ENCODE peak calls at places on chromosomes 16 and 17, in ten cellular contexts. One of them, this sample, is unnamed.

GRCh38 chr16:31301708-31302400 is 42.1 kb downstream of the ITGAM start:
- DNase-seq in OCI-LY7: peak; percentile 10
- DNase-seq in HCT116: no peak
- DNase-seq in dorsolateral prefrontal cortex: no peak
- DNase-seq in left ventricle myocardium inferior: no peak
- DNase-seq in thoracic aorta: no peak
- DNase-seq in heart left ventricle: no peak
- DNase-seq in heart right ventricle: no peak
- DNase-seq in neural progenitor cell: peak; percentile 4
- DNase-seq in adrenal gland: peak; percentile 13
- DNase-seq in this sample: no peak

GRCh38 chr16:5016967-5017677 is 16.6 kb downstream of the NAGPA start:
- DNase-seq in thoracic aorta: no peak
- DNase-seq in adrenal gland: no peak
- DNase-seq in OCI-LY7: no peak
- DNase-seq in neural progenitor cell: no peak
- DNase-seq in heart right ventricle: no peak
- DNase-seq in HCT116: no peak
- DNase-seq in dorsolateral prefrontal cortex: no peak
- DNase-seq in heart left ventricle: no peak
- DNase-seq in left ventricle myocardium inferior: no peak
- DNase-seq in this sample: no peak

GRCh38 chr17:65071861-65072260 is 15.3 kb upstream of the GNA13 start:
- DNase-seq in left ventricle myocardium inferior: no peak
- DNase-seq in heart left ventricle: no peak
- DNase-seq in HCT116: no peak
- DNase-seq in dorsolateral prefrontal cortex: no peak
- DNase-seq in heart right ventricle: no peak
- DNase-seq in adrenal gland: no peak
- DNase-seq in thoracic aorta: no peak
- DNase-seq in OCI-LY7: no peak
- DNase-seq in neural progenitor cell: no peak
- DNase-seq in this sample: no peak

GRCh38 chr17:46771601-46772012 is 46.9 kb downstream of the WNT3 start:
- DNase-seq in heart left ventricle: no peak
- DNase-seq in neural progenitor cell: no peak
- DNase-seq in heart right ventricle: peak; percentile 40
- DNase-seq in left ventricle myocardium inferior: no peak
- DNase-seq in adrenal gland: no peak
- DNase-seq in thoracic aorta: no peak
- DNase-seq in HCT116: no peak
- DNase-seq in OCI-LY7: peak; percentile 45
- DNase-seq in dorsolateral prefrontal cortex: no peak
- DNase-seq in this sample: no peak

GRCh38 chr16:63904182-63904581 is 1217.7 kb downstream of the CDH11 start:
- DNase-seq in neural progenitor cell: no peak
- DNase-seq in left ventricle myocardium inferior: no peak
- DNase-seq in HCT116: no peak
- DNase-seq in thoracic aorta: no peak
- DNase-seq in dorsolateral prefrontal cortex: no peak
- DNase-seq in heart left ventricle: peak; percentile 34
- DNase-seq in heart right ventricle: no peak
- DNase-seq in OCI-LY7: no peak
- DNase-seq in adrenal gland: no peak
- DNase-seq in this sample: no peak

GRCh38 chr16:79278506-79278905 is 322.0 kb downstream of the MAF start:
- DNase-seq in OCI-LY7: peak; percentile 42
- DNase-seq in heart left ventricle: no peak
- DNase-seq in left ventricle myocardium inferior: no peak
- DNase-seq in heart right ventricle: no peak
- DNase-seq in adrenal gland: no peak
- DNase-seq in neural progenitor cell: no peak
- DNase-seq in dorsolateral prefrontal cortex: no peak
- DNase-seq in thoracic aorta: no peak
- DNase-seq in HCT116: no peak
- DNase-seq in this sample: no peak

GRCh38 chr16:80559369-80559768 is 18.6 kb downstream of the DYNLRB2 start:
- DNase-seq in dorsolateral prefrontal cortex: no peak
- DNase-seq in adrenal gland: no peak
- DNase-seq in neural progenitor cell: no peak
- DNase-seq in heart left ventricle: no peak
- DNase-seq in left ventricle myocardium inferior: no peak
- DNase-seq in thoracic aorta: no peak
- DNase-seq in HCT116: no peak
- DNase-seq in heart right ventricle: no peak
- DNase-seq in OCI-LY7: no peak
- DNase-seq in this sample: no peak

GRCh38 chr16:51449441-51449840 is 298.4 kb upstream of the SALL1 start:
- DNase-seq in neural progenitor cell: peak; percentile 85
- DNase-seq in OCI-LY7: no peak
- DNase-seq in heart right ventricle: no peak
- DNase-seq in HCT116: no peak
- DNase-seq in dorsolateral prefrontal cortex: no peak
- DNase-seq in heart left ventricle: no peak
- DNase-seq in adrenal gland: no peak
- DNase-seq in left ventricle myocardium inferior: no peak
- DNase-seq in thoracic aorta: no peak
- DNase-seq in this sample: no peak

GRCh38 chr16:21186326-21186691 is 25.1 kb downstream of the ZP2 start:
- DNase-seq in HCT116: no peak
- DNase-seq in adrenal gland: no peak
- DNase-seq in dorsolateral prefrontal cortex: no peak
- DNase-seq in neural progenitor cell: no peak
- DNase-seq in heart right ventricle: no peak
- DNase-seq in left ventricle myocardium inferior: no peak
- DNase-seq in heart left ventricle: no peak
- DNase-seq in thoracic aorta: no peak
- DNase-seq in OCI-LY7: no peak
- DNase-seq in this sample: no peak
- H3K4me3 ChIP-seq in HCT116: no peak overlapping the region
- H3K4me3 ChIP-seq in adrenal gland: no peak overlapping the region
- H3K4me3 ChIP-seq in dorsolateral prefrontal cortex: no peak overlapping the region
- H3K4me3 ChIP-seq in neural progenitor cell: no peak overlapping the region
- H3K4me3 ChIP-seq in heart right ventricle: no peak overlapping the region
- H3K4me3 ChIP-seq in left ventricle myocardium inferior: no peak overlapping the region
- H3K4me3 ChIP-seq in heart left ventricle: no peak overlapping the region
- H3K4me3 ChIP-seq in thoracic aorta: no peak overlapping the region
- H3K4me3 ChIP-seq in OCI-LY7: no peak overlapping the region
- H3K4me3 ChIP-seq in this sample: no peak overlapping the region

GRCh38 chr17:63445065-63445464 is 1.0 kb downstream of the CYB561 start:
- DNase-seq in heart left ventricle: no peak
- DNase-seq in neural progenitor cell: no peak
- DNase-seq in left ventricle myocardium inferior: no peak
- DNase-seq in thoracic aorta: no peak
- DNase-seq in adrenal gland: no peak
- DNase-seq in OCI-LY7: no peak
- DNase-seq in heart right ventricle: no peak
- DNase-seq in HCT116: no peak
- DNase-seq in dorsolateral prefrontal cortex: no peak
- DNase-seq in this sample: no peak

GRCh38 chr17:63446981-63447687 is 1.0 kb upstream of the CYB561 start:
- DNase-seq in heart left ventricle: no peak
- DNase-seq in heart right ventricle: no peak
- DNase-seq in thoracic aorta: no peak
- DNase-seq in adrenal gland: no peak
- DNase-seq in HCT116: no peak
- DNase-seq in dorsolateral prefrontal cortex: no peak
- DNase-seq in OCI-LY7: no peak
- DNase-seq in neural progenitor cell: peak; percentile 30
- DNase-seq in left ventricle myocardium inferior: no peak
- DNase-seq in this sample: no peak

GRCh38 chr17:63445571-63446217 is 412 bp downstream of the CYB561 start:
- DNase-seq in neural progenitor cell: peak; percentile 83
- DNase-seq in dorsolateral prefrontal cortex: no peak
- DNase-seq in OCI-LY7: no peak
- DNase-seq in heart left ventricle: no peak
- DNase-seq in left ventricle myocardium inferior: no peak
- DNase-seq in HCT116: peak; percentile 58
- DNase-seq in thoracic aorta: no peak
- DNase-seq in heart right ventricle: no peak
- DNase-seq in adrenal gland: peak; percentile 55
- DNase-seq in this sample: no peak

GRCh38 chr17:63447688-63448005 is 1.5 kb upstream of the CYB561 start:
- DNase-seq in OCI-LY7: no peak
- DNase-seq in heart left ventricle: no peak
- DNase-seq in adrenal gland: no peak
- DNase-seq in neural progenitor cell: no peak
- DNase-seq in dorsolateral prefrontal cortex: no peak
- DNase-seq in heart right ventricle: no peak
- DNase-seq in left ventricle myocardium inferior: no peak
- DNase-seq in thoracic aorta: no peak
- DNase-seq in HCT116: no peak
- DNase-seq in this sample: no peak

DNA sequence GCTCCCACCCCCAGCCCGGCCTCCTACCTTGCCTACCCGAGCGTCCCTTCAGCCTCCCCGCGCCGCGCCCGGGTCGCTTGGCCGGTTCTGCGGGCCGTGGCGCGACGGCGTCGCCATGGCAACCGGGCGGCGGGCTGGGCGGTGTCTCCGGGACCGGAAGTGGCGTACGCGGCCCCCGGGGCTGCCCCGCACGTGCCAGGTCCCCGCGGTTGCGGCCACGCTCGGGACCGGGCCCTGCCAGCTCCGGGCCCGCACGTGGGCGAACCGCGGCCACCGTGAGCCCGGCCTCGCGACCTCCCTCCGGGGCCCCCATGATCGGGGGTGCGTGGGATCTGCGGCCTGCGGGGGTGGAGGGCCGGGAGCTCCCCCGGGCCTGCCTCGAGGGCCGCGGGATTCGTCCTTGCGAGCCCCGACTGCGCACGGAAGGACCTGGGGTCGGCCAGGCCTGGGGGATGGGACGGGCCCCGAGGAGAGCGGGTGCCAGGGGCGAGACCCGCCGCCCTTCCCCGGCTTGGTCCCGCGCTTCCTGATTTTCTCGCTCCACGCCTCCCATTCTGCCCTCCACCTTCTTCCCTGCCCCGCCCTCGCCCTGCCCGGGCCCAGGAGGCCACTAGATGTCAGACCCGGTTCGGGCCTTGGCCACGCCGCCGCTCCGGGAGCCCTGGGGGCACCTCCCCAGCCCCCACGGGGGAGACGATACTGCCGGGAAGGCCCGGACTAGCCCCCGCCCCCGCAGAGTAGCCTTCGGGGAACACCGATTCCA is at the start of gene CYB561:
- DNase-seq in OCI-LY7: no peak
- DNase-seq in heart right ventricle: peak; percentile 82
- DNase-seq in dorsolateral prefrontal cortex: no peak
- DNase-seq in heart left ventricle: peak; percentile 89
- DNase-seq in left ventricle myocardium inferior: peak; percentile 75
- DNase-seq in neural progenitor cell: peak; percentile 82
- DNase-seq in HCT116: peak; percentile 46
- DNase-seq in adrenal gland: peak; percentile 75
- DNase-seq in thoracic aorta: no peak
- DNase-seq in this sample: no peak
- TF ChIP-seq CTCF in OCI-LY7: no peak
- TF ChIP-seq CTCF in heart right ventricle: no peak
- TF ChIP-seq CTCF in dorsolateral prefrontal cortex: no peak
- TF ChIP-seq CTCF in heart left ventricle: peak; percentile 20
- TF ChIP-seq CTCF in left ventricle myocardium inferior: peak; percentile 25
- TF ChIP-seq CTCF in neural progenitor cell: no peak
- TF ChIP-seq CTCF in HCT116: no peak
- TF ChIP-seq CTCF in adrenal gland: peak; percentile 3
- TF ChIP-seq CTCF in thoracic aorta: no peak
- TF ChIP-seq CTCF in this sample: no peak

GRCh38 chr17:81398855-81399451 is 3.7 kb downstream of the BAHCC1 start:
- DNase-seq in OCI-LY7: no peak
- DNase-seq in adrenal gland: no peak
- DNase-seq in neural progenitor cell: peak; percentile 55
- DNase-seq in dorsolateral prefrontal cortex: no peak
- DNase-seq in thoracic aorta: no peak
- DNase-seq in HCT116: no peak
- DNase-seq in left ventricle myocardium inferior: no peak
- DNase-seq in heart right ventricle: no peak
- DNase-seq in heart left ventricle: no peak
- DNase-seq in this sample: no peak

GRCh38 chr17:81396722-81397313 is 1.6 kb downstream of the BAHCC1 start:
- DNase-seq in neural progenitor cell: peak; percentile 98
- DNase-seq in heart right ventricle: peak; percentile 67
- DNase-seq in dorsolateral prefrontal cortex: no peak
- DNase-seq in adrenal gland: no peak
- DNase-seq in thoracic aorta: no peak
- DNase-seq in left ventricle myocardium inferior: peak; percentile 61
- DNase-seq in HCT116: no peak
- DNase-seq in heart left ventricle: peak; percentile 85
- DNase-seq in OCI-LY7: no peak
- DNase-seq in this sample: no peak

GRCh38 chr17:81398170-81398854 is 3.1 kb downstream of the BAHCC1 start:
- DNase-seq in OCI-LY7: no peak
- DNase-seq in heart right ventricle: no peak
- DNase-seq in HCT116: no peak
- DNase-seq in left ventricle myocardium inferior: peak; percentile 44
- DNase-seq in heart left ventricle: no peak
- DNase-seq in thoracic aorta: no peak
- DNase-seq in adrenal gland: no peak
- DNase-seq in dorsolateral prefrontal cortex: no peak
- DNase-seq in neural progenitor cell: peak; percentile 75
- DNase-seq in this sample: no peak

GRCh38 chr17:81396278-81396721 is 1.0 kb downstream of the BAHCC1 start:
- DNase-seq in left ventricle myocardium inferior: no peak
- DNase-seq in HCT116: no peak
- DNase-seq in thoracic aorta: no peak
- DNase-seq in neural progenitor cell: no peak
- DNase-seq in OCI-LY7: no peak
- DNase-seq in heart right ventricle: no peak
- DNase-seq in heart left ventricle: no peak
- DNase-seq in adrenal gland: no peak
- DNase-seq in dorsolateral prefrontal cortex: no peak
- DNase-seq in this sample: no peak

GRCh38 chr17:81397314-81398169 is 2.3 kb downstream of the BAHCC1 start:
- DNase-seq in neural progenitor cell: peak; percentile 97
- DNase-seq in thoracic aorta: no peak
- DNase-seq in left ventricle myocardium inferior: no peak
- DNase-seq in heart left ventricle: no peak
- DNase-seq in heart right ventricle: no peak
- DNase-seq in HCT116: no peak
- DNase-seq in dorsolateral prefrontal cortex: no peak
- DNase-seq in OCI-LY7: no peak
- DNase-seq in adrenal gland: no peak
- DNase-seq in this sample: no peak
- H3K4me3 ChIP-seq in neural progenitor cell: peak overlapping the region; percentile 96
- H3K4me3 ChIP-seq in thoracic aorta: peak overlapping the region; percentile 92
- H3K4me3 ChIP-seq in left ventricle myocardium inferior: peak overlapping the region; percentile 96
- H3K4me3 ChIP-seq in heart left ventricle: peak overlapping the region; percentile 69
- H3K4me3 ChIP-seq in heart right ventricle: peak overlapping the region; percentile 89
- H3K4me3 ChIP-seq in HCT116: peak overlapping the region; percentile 83
- H3K4me3 ChIP-seq in dorsolateral prefrontal cortex: peak overlapping the region; percentile 76
- H3K4me3 ChIP-seq in OCI-LY7: no peak overlapping the region
- H3K4me3 ChIP-seq in adrenal gland: peak overlapping the region; percentile 96
- H3K4me3 ChIP-seq in this sample: peak overlapping the region; percentile 57

GRCh38 chr17:47847341-47848197 is 3.4 kb downstream of the SP6 start:
- DNase-seq in left ventricle myocardium inferior: no peak
- DNase-seq in heart left ventricle: no peak
- DNase-seq in neural progenitor cell: peak; percentile 80
- DNase-seq in dorsolateral prefrontal cortex: no peak
- DNase-seq in thoracic aorta: no peak
- DNase-seq in OCI-LY7: no peak
- DNase-seq in adrenal gland: no peak
- DNase-seq in HCT116: no peak
- DNase-seq in heart right ventricle: no peak
- DNase-seq in this sample: no peak

GRCh38 chr17:47846741-47847340 is 4.1 kb downstream of the SP6 start:
- DNase-seq in thoracic aorta: no peak
- DNase-seq in left ventricle myocardium inferior: no peak
- DNase-seq in HCT116: no peak
- DNase-seq in dorsolateral prefrontal cortex: no peak
- DNase-seq in neural progenitor cell: peak; percentile 67
- DNase-seq in heart left ventricle: no peak
- DNase-seq in adrenal gland: no peak
- DNase-seq in heart right ventricle: no peak
- DNase-seq in OCI-LY7: no peak
- DNase-seq in this sample: no peak

GRCh38 chr17:47843391-47843730 is 2.3 kb upstream of the SCRN2 start:
- DNase-seq in neural progenitor cell: no peak
- DNase-seq in heart right ventricle: no peak
- DNase-seq in adrenal gland: no peak
- DNase-seq in heart left ventricle: no peak
- DNase-seq in thoracic aorta: no peak
- DNase-seq in HCT116: no peak
- DNase-seq in dorsolateral prefrontal cortex: no peak
- DNase-seq in OCI-LY7: no peak
- DNase-seq in left ventricle myocardium inferior: no peak
- DNase-seq in this sample: no peak

GRCh38 chr17:47844230-47844629 is 3.2 kb upstream of the SCRN2 start:
- DNase-seq in adrenal gland: peak; percentile 78
- DNase-seq in dorsolateral prefrontal cortex: no peak
- DNase-seq in HCT116: no peak
- DNase-seq in heart right ventricle: no peak
- DNase-seq in heart left ventricle: no peak
- DNase-seq in left ventricle myocardium inferior: no peak
- DNase-seq in OCI-LY7: no peak
- DNase-seq in neural progenitor cell: no peak
- DNase-seq in thoracic aorta: no peak
- DNase-seq in this sample: no peak

GRCh38 chr17:47844814-47845453 is 3.9 kb upstream of the SCRN2 start:
- DNase-seq in HCT116: no peak
- DNase-seq in left ventricle myocardium inferior: no peak
- DNase-seq in heart right ventricle: no peak
- DNase-seq in neural progenitor cell: no peak
- DNase-seq in adrenal gland: no peak
- DNase-seq in thoracic aorta: no peak
- DNase-seq in heart left ventricle: no peak
- DNase-seq in dorsolateral prefrontal cortex: no peak
- DNase-seq in OCI-LY7: no peak
- DNase-seq in this sample: no peak
- TF ChIP-seq CTCF in HCT116: peak; percentile 60
- TF ChIP-seq CTCF in left ventricle myocardium inferior: no peak
- TF ChIP-seq CTCF in heart right ventricle: no peak
- TF ChIP-seq CTCF in neural progenitor cell: peak; percentile 52
- TF ChIP-seq CTCF in adrenal gland: peak; percentile 38
- TF ChIP-seq CTCF in thoracic aorta: peak; percentile 23
- TF ChIP-seq CTCF in heart left ventricle: no peak
- TF ChIP-seq CTCF in dorsolateral prefrontal cortex: peak; percentile 32
- TF ChIP-seq CTCF in OCI-LY7: peak; percentile 63
- TF ChIP-seq CTCF in this sample: peak; percentile 34